ENCODE peak calls at places on chromosomes 4 and X, in ten cellular contexts. One of them, this sample, is unnamed.
A peak's percentile ranks its signal among the peaks of the same experiment; 100 is the strongest.

GRCh38 chrX:7073336-7073735 is 74.2 kb upstream of the STS start:
- DNase-seq in transverse colon: no peak
- DNase-seq in HFFc6: no peak
- DNase-seq in fibroblast of the aortic adventitia: no peak
- DNase-seq in cardiac fibroblast: no peak
- DNase-seq in foreskin fibroblast: no peak
- DNase-seq in endothelial cell: no peak
- DNase-seq in GM13977: no peak
- DNase-seq in spleen: no peak
- DNase-seq in suprapubic skin: no peak
- DNase-seq in this sample: no peak

GRCh38 chrX:153969904-153970397 is 1.7 kb downstream of the HCFC1 start:
- DNase-seq in foreskin fibroblast: no peak
- DNase-seq in suprapubic skin: peak; percentile 72
- DNase-seq in endothelial cell: no peak
- DNase-seq in cardiac fibroblast: peak; percentile 40
- DNase-seq in fibroblast of the aortic adventitia: peak; percentile 35
- DNase-seq in spleen: peak; percentile 87
- DNase-seq in GM13977: no peak
- DNase-seq in transverse colon: no peak
- DNase-seq in HFFc6: no peak
- DNase-seq in this sample: no peak

GRCh38 chrX:135489542-135489941 is 30.9 kb upstream of the INTS6L start:
- DNase-seq in endothelial cell: no peak
- DNase-seq in cardiac fibroblast: no peak
- DNase-seq in fibroblast of the aortic adventitia: no peak
- DNase-seq in spleen: no peak
- DNase-seq in suprapubic skin: no peak
- DNase-seq in foreskin fibroblast: no peak
- DNase-seq in HFFc6: no peak
- DNase-seq in GM13977: peak; percentile 45
- DNase-seq in transverse colon: no peak
- DNase-seq in this sample: no peak

GRCh38 chr4:123343400-123344060 is 53.1 kb upstream of the SPRY1 start:
- DNase-seq in transverse colon: no peak
- DNase-seq in spleen: no peak
- DNase-seq in suprapubic skin: no peak
- DNase-seq in cardiac fibroblast: peak; percentile 44
- DNase-seq in endothelial cell: no peak
- DNase-seq in HFFc6: no peak
- DNase-seq in GM13977: no peak
- DNase-seq in foreskin fibroblast: no peak
- DNase-seq in fibroblast of the aortic adventitia: no peak
- DNase-seq in this sample: no peak

GRCh38 chr4:182091128-182091527 is 152.1 kb upstream of the TENM3 start:
- DNase-seq in transverse colon: no peak
- DNase-seq in endothelial cell: no peak
- DNase-seq in spleen: no peak
- DNase-seq in cardiac fibroblast: no peak
- DNase-seq in GM13977: no peak
- DNase-seq in HFFc6: no peak
- DNase-seq in foreskin fibroblast: no peak
- DNase-seq in fibroblast of the aortic adventitia: no peak
- DNase-seq in suprapubic skin: no peak
- DNase-seq in this sample: no peak

GRCh38 chr4:39714171-39714570 is 16.2 kb downstream of the UBE2K start:
- DNase-seq in suprapubic skin: no peak
- DNase-seq in GM13977: no peak
- DNase-seq in cardiac fibroblast: no peak
- DNase-seq in transverse colon: no peak
- DNase-seq in foreskin fibroblast: no peak
- DNase-seq in endothelial cell: no peak
- DNase-seq in spleen: no peak
- DNase-seq in fibroblast of the aortic adventitia: peak; percentile 43
- DNase-seq in HFFc6: no peak
- DNase-seq in this sample: no peak

GRCh38 chr4:153115322-153116100 is 88.7 kb upstream of the TRIM2 start:
- DNase-seq in endothelial cell: no peak
- DNase-seq in HFFc6: peak; percentile 78
- DNase-seq in spleen: no peak
- DNase-seq in GM13977: peak; percentile 33
- DNase-seq in transverse colon: peak; percentile 37
- DNase-seq in foreskin fibroblast: peak; percentile 59
- DNase-seq in suprapubic skin: no peak
- DNase-seq in cardiac fibroblast: peak; percentile 54
- DNase-seq in fibroblast of the aortic adventitia: peak; percentile 64
- DNase-seq in this sample: peak; percentile 76

GRCh38 chr4:107755841-107756356 is 35.9 kb upstream of the PAPSS1 start:
- DNase-seq in suprapubic skin: no peak
- DNase-seq in fibroblast of the aortic adventitia: peak; percentile 41
- DNase-seq in HFFc6: no peak
- DNase-seq in foreskin fibroblast: peak; percentile 30
- DNase-seq in spleen: no peak
- DNase-seq in GM13977: no peak
- DNase-seq in cardiac fibroblast: peak; percentile 62
- DNase-seq in transverse colon: no peak
- DNase-seq in endothelial cell: no peak
- DNase-seq in this sample: no peak

GRCh38 chrX:54934058-54934457 is 13.4 kb downstream of the TRO start:
- DNase-seq in fibroblast of the aortic adventitia: no peak
- DNase-seq in HFFc6: no peak
- DNase-seq in transverse colon: no peak
- DNase-seq in spleen: no peak
- DNase-seq in GM13977: no peak
- DNase-seq in cardiac fibroblast: no peak
- DNase-seq in endothelial cell: no peak
- DNase-seq in suprapubic skin: no peak
- DNase-seq in foreskin fibroblast: no peak
- DNase-seq in this sample: no peak

GRCh38 chr4:7058792-7059191 is 9.1 kb downstream of the GRPEL1 start:
- DNase-seq in transverse colon: no peak
- DNase-seq in cardiac fibroblast: no peak
- DNase-seq in HFFc6: no peak
- DNase-seq in GM13977: no peak
- DNase-seq in fibroblast of the aortic adventitia: no peak
- DNase-seq in foreskin fibroblast: no peak
- DNase-seq in spleen: no peak
- DNase-seq in suprapubic skin: no peak
- DNase-seq in endothelial cell: no peak
- DNase-seq in this sample: no peak

GRCh38 chrX:149314031-149314430 is 191.1 kb downstream of the IDS start:
- DNase-seq in fibroblast of the aortic adventitia: peak; percentile 23
- DNase-seq in suprapubic skin: no peak
- DNase-seq in transverse colon: no peak
- DNase-seq in foreskin fibroblast: peak; percentile 10
- DNase-seq in GM13977: no peak
- DNase-seq in HFFc6: no peak
- DNase-seq in endothelial cell: no peak
- DNase-seq in cardiac fibroblast: peak; percentile 20
- DNase-seq in spleen: no peak
- DNase-seq in this sample: no peak

GRCh38 chrX:133335027-133335426 is 80.3 kb downstream of the GPC4 start:
- DNase-seq in HFFc6: no peak
- DNase-seq in spleen: no peak
- DNase-seq in foreskin fibroblast: peak; percentile 3
- DNase-seq in GM13977: peak; percentile 9
- DNase-seq in cardiac fibroblast: peak; percentile 35
- DNase-seq in transverse colon: peak; percentile 13
- DNase-seq in suprapubic skin: no peak
- DNase-seq in fibroblast of the aortic adventitia: peak; percentile 49
- DNase-seq in endothelial cell: peak; percentile 15
- DNase-seq in this sample: no peak

GRCh38 chrX:150377010-150377409 is 13.9 kb downstream of the MAMLD1 start:
- DNase-seq in transverse colon: no peak
- DNase-seq in HFFc6: no peak
- DNase-seq in cardiac fibroblast: no peak
- DNase-seq in suprapubic skin: no peak
- DNase-seq in endothelial cell: no peak
- DNase-seq in foreskin fibroblast: no peak
- DNase-seq in GM13977: no peak
- DNase-seq in fibroblast of the aortic adventitia: no peak
- DNase-seq in spleen: no peak
- DNase-seq in this sample: no peak

GRCh38 chrX:10633722-10634121 is 13.3 kb upstream of the MID1 start:
- DNase-seq in HFFc6: peak; percentile 78
- DNase-seq in transverse colon: no peak
- DNase-seq in cardiac fibroblast: peak; percentile 78
- DNase-seq in endothelial cell: no peak
- DNase-seq in fibroblast of the aortic adventitia: peak; percentile 84
- DNase-seq in foreskin fibroblast: peak; percentile 85
- DNase-seq in GM13977: no peak
- DNase-seq in spleen: no peak
- DNase-seq in suprapubic skin: no peak
- DNase-seq in this sample: no peak

DNA sequence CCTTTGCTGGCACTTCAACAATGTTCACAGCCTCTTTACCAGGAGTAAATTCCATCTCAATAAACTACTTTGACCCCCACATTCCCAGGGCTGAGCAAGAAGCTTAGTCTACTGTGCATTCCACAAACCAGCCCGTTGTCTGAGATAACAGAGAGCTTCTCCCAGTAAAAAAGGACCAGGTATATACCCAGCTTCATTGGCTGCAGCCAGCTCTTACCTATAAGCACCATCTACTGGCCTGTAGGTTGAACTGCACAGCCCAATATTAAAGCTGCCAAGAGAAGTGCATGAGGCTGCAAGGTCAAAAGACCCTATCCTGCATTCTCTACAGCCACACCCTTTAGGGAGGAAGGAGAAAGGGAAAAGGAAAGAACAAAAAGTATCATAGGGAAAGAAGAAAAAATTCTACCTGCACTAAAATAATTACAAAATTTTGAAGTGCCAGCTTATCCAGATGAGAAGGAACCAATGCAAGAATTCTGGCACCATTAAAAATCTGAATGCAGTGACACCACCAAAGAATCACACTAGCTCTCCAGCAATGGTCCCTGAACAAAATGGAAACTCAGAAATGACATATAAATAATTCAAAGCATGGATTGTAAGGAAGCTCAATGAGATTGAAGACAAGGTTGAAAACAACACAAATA is 45.7 kb upstream of the INTU start:
- DNase-seq in fibroblast of the aortic adventitia: peak; percentile 33
- DNase-seq in endothelial cell: peak; percentile 31
- DNase-seq in suprapubic skin: no peak
- DNase-seq in cardiac fibroblast: peak; percentile 38
- DNase-seq in transverse colon: no peak
- DNase-seq in foreskin fibroblast: peak; percentile 12
- DNase-seq in spleen: no peak
- DNase-seq in GM13977: peak; percentile 36
- DNase-seq in HFFc6: peak; percentile 37
- DNase-seq in this sample: no peak
- TF ChIP-seq CTCF in fibroblast of the aortic adventitia: peak; percentile 82
- TF ChIP-seq CTCF in endothelial cell: peak; percentile 60
- TF ChIP-seq CTCF in suprapubic skin: no peak
- TF ChIP-seq CTCF in cardiac fibroblast: peak; percentile 82
- TF ChIP-seq CTCF in transverse colon: peak; percentile 34
- TF ChIP-seq CTCF in foreskin fibroblast: peak; percentile 79
- TF ChIP-seq CTCF in spleen: peak; percentile 49
- TF ChIP-seq CTCF in GM13977: peak; percentile 76
- TF ChIP-seq CTCF in HFFc6: peak; percentile 74
- TF ChIP-seq CTCF in this sample: peak; percentile 85

GRCh38 chr4:145709843-145710242 is 29.9 kb downstream of the C4orf51 start:
- DNase-seq in endothelial cell: no peak
- DNase-seq in GM13977: peak; percentile 30
- DNase-seq in suprapubic skin: no peak
- DNase-seq in fibroblast of the aortic adventitia: peak; percentile 88
- DNase-seq in foreskin fibroblast: peak; percentile 86
- DNase-seq in HFFc6: peak; percentile 97
- DNase-seq in spleen: no peak
- DNase-seq in cardiac fibroblast: no peak
- DNase-seq in transverse colon: no peak
- DNase-seq in this sample: no peak
- TF ChIP-seq CTCF in endothelial cell: no peak
- TF ChIP-seq CTCF in GM13977: no peak
- TF ChIP-seq CTCF in suprapubic skin: no peak
- TF ChIP-seq CTCF in fibroblast of the aortic adventitia: no peak
- TF ChIP-seq CTCF in foreskin fibroblast: no peak
- TF ChIP-seq CTCF in HFFc6: no peak
- TF ChIP-seq CTCF in spleen: no peak
- TF ChIP-seq CTCF in cardiac fibroblast: no peak
- TF ChIP-seq CTCF in transverse colon: no peak
- TF ChIP-seq CTCF in this sample: no peak

GRCh38 chr4:77045490-77045889 is 30.3 kb downstream of the CCNI start:
- DNase-seq in fibroblast of the aortic adventitia: no peak
- DNase-seq in foreskin fibroblast: no peak
- DNase-seq in endothelial cell: no peak
- DNase-seq in GM13977: no peak
- DNase-seq in spleen: no peak
- DNase-seq in suprapubic skin: no peak
- DNase-seq in cardiac fibroblast: peak; percentile 44
- DNase-seq in HFFc6: no peak
- DNase-seq in transverse colon: no peak
- DNase-seq in this sample: no peak
- TF ChIP-seq CTCF in fibroblast of the aortic adventitia: peak; percentile 20
- TF ChIP-seq CTCF in foreskin fibroblast: no peak
- TF ChIP-seq CTCF in endothelial cell: no peak
- TF ChIP-seq CTCF in GM13977: peak; percentile 17
- TF ChIP-seq CTCF in spleen: no peak
- TF ChIP-seq CTCF in suprapubic skin: no peak
- TF ChIP-seq CTCF in cardiac fibroblast: peak; percentile 20
- TF ChIP-seq CTCF in HFFc6: peak; percentile 51
- TF ChIP-seq CTCF in transverse colon: no peak
- TF ChIP-seq CTCF in this sample: peak; percentile 39

GRCh38 chr4:20383283-20383682 is 131.6 kb downstream of the SLIT2 start:
- DNase-seq in suprapubic skin: no peak
- DNase-seq in foreskin fibroblast: no peak
- DNase-seq in HFFc6: no peak
- DNase-seq in GM13977: no peak
- DNase-seq in fibroblast of the aortic adventitia: no peak
- DNase-seq in transverse colon: no peak
- DNase-seq in endothelial cell: no peak
- DNase-seq in spleen: no peak
- DNase-seq in cardiac fibroblast: no peak
- DNase-seq in this sample: no peak

GRCh38 chr4:20384456-20384855 is 132.8 kb downstream of the SLIT2 start:
- DNase-seq in suprapubic skin: no peak
- DNase-seq in HFFc6: no peak
- DNase-seq in spleen: no peak
- DNase-seq in fibroblast of the aortic adventitia: no peak
- DNase-seq in foreskin fibroblast: no peak
- DNase-seq in transverse colon: no peak
- DNase-seq in GM13977: no peak
- DNase-seq in cardiac fibroblast: no peak
- DNase-seq in endothelial cell: no peak
- DNase-seq in this sample: no peak

GRCh38 chr4:20386001-20386740 is 134.5 kb downstream of the SLIT2 start:
- DNase-seq in foreskin fibroblast: no peak
- DNase-seq in cardiac fibroblast: no peak
- DNase-seq in transverse colon: no peak
- DNase-seq in endothelial cell: no peak
- DNase-seq in fibroblast of the aortic adventitia: no peak
- DNase-seq in GM13977: no peak
- DNase-seq in HFFc6: no peak
- DNase-seq in suprapubic skin: no peak
- DNase-seq in spleen: no peak
- DNase-seq in this sample: no peak

GRCh38 chr4:20386906-20387305 is 135.2 kb downstream of the SLIT2 start:
- DNase-seq in spleen: no peak
- DNase-seq in suprapubic skin: no peak
- DNase-seq in cardiac fibroblast: no peak
- DNase-seq in fibroblast of the aortic adventitia: no peak
- DNase-seq in GM13977: no peak
- DNase-seq in foreskin fibroblast: no peak
- DNase-seq in HFFc6: no peak
- DNase-seq in endothelial cell: no peak
- DNase-seq in transverse colon: no peak
- DNase-seq in this sample: no peak

GRCh38 chr4:20383969-20384368 is 132.3 kb downstream of the SLIT2 start:
- DNase-seq in suprapubic skin: no peak
- DNase-seq in GM13977: no peak
- DNase-seq in endothelial cell: no peak
- DNase-seq in spleen: no peak
- DNase-seq in foreskin fibroblast: no peak
- DNase-seq in transverse colon: no peak
- DNase-seq in HFFc6: no peak
- DNase-seq in fibroblast of the aortic adventitia: no peak
- DNase-seq in cardiac fibroblast: no peak
- DNase-seq in this sample: no peak
- TF ChIP-seq CTCF in suprapubic skin: no peak
- TF ChIP-seq CTCF in GM13977: no peak
- TF ChIP-seq CTCF in endothelial cell: no peak
- TF ChIP-seq CTCF in spleen: no peak
- TF ChIP-seq CTCF in foreskin fibroblast: no peak
- TF ChIP-seq CTCF in transverse colon: no peak
- TF ChIP-seq CTCF in HFFc6: no peak
- TF ChIP-seq CTCF in fibroblast of the aortic adventitia: no peak
- TF ChIP-seq CTCF in cardiac fibroblast: no peak
- TF ChIP-seq CTCF in this sample: no peak